ENCODE peak calls at places on chromosomes 13 and 19, in seven cellular contexts. G is suprapubic skin, B is hepatocyte, Y is body of pancreas, P is adrenal gland, W is fibroblast of lung, D is uterus. L is an unnamed sample.

GRCh38 chr19:8609210-8610040 is 1.1 kb downstream of the ADAMTS10 start:
- DNase-seq in G (peak; percentile 81), B (peak; percentile 78), Y (peak; percentile 39), P (peak; percentile 70), W (peak; percentile 59), D (peak; percentile 50), L (peak; percentile 34)

GRCh38 chr13:74444161-74444571 is 310.0 kb upstream of the KLF12 start:
- DNase-seq in G (no peak), B (no peak), Y (no peak), P (no peak), W (no peak), D (no peak), L (no peak)

GRCh38 chr13:45847554-45848224 is 3.9 kb downstream of the SIAH3 start:
- DNase-seq in G (no peak), B (peak; percentile 16), Y (no peak), P (peak; percentile 62), W (no peak), D (no peak), L (no peak)

GRCh38 chr13:33611016-33611805 is 206.7 kb upstream of the RFC3 start:
- DNase-seq in G (no peak), B (no peak), Y (peak; percentile 58), P (peak; percentile 73), W (peak; percentile 88), D (peak; percentile 48), L (no peak)

GRCh38 chr13:60214213-60215079 is 50.7 kb upstream of the DIAPH3 start:
- DNase-seq in G (no peak), B (no peak), Y (no peak), P (no peak), W (peak; percentile 41), D (no peak), L (no peak)

GRCh38 chr13:80131204-80131603 is 209.7 kb downstream of the SPRY2 start:
- DNase-seq in G (peak; percentile 66), B (peak; percentile 67), Y (peak; percentile 66), P (peak; percentile 71), W (peak; percentile 78), D (peak; percentile 39), L (no peak)

GRCh38 chr19:2791876-2792275 is 6.6 kb downstream of the THOP1 start:
- DNase-seq in G (no peak), B (no peak), Y (no peak), P (no peak), W (no peak), D (no peak), L (no peak)

GRCh38 chr13:100887729-100888151 is 213.1 kb upstream of the TMTC4 start:
- DNase-seq in G (no peak), B (peak; percentile 7), Y (no peak), P (peak; percentile 30), W (peak; percentile 46), D (no peak), L (no peak)

GRCh38 chr13:71079638-71080037 is 787.4 kb downstream of the DACH1 start:
- DNase-seq in G (no peak), B (no peak), Y (no peak), P (no peak), W (no peak), D (no peak), L (no peak)

GRCh38 chr13:26646603-26647002 is 89.1 kb downstream of the WASF3 start:
- DNase-seq in G (no peak), B (no peak), Y (no peak), P (no peak), W (no peak), D (no peak), L (no peak)

GRCh38 chr13:114235697-114236096 is 1.0 kb downstream of the CDC16 start:
- DNase-seq in G (no peak), B (no peak), Y (no peak), P (peak; percentile 12), W (no peak), D (no peak), L (no peak)

GRCh38 chr13:31945202-31945978 is 86.2 kb upstream of the FRY start:
- DNase-seq in G (peak; percentile 82), B (peak; percentile 48), Y (peak; percentile 81), P (peak; percentile 61), W (peak; percentile 90), D (peak; percentile 30), L (peak; percentile 80)

GRCh38 chr19:58399903-58400637 is 4.6 kb downstream of the RNF225 start:
- DNase-seq in G (no peak), B (no peak), Y (no peak), P (no peak), W (no peak), D (no peak), L (no peak)

GRCh38 chr13:76692326-76692725 is 193.9 kb downstream of the KCTD12 start:
- DNase-seq in G (no peak), B (no peak), Y (no peak), P (no peak), W (no peak), D (no peak), L (no peak)

GRCh38 chr13:34567558-34567957 is 374.5 kb upstream of the NBEA start:
- DNase-seq in G (no peak), B (peak; percentile 12), Y (peak; percentile 18), P (no peak), W (no peak), D (no peak), L (no peak)

GRCh38 chr13:73146705-73147104 is 87.9 kb downstream of the KLF5 start:
- DNase-seq in G (no peak), B (no peak), Y (no peak), P (no peak), W (no peak), D (no peak), L (no peak)

GRCh38 chr13:98420560-98421175 is 156.2 kb downstream of the STK24 start:
- DNase-seq in G (no peak), B (no peak), Y (no peak), P (no peak), W (no peak), D (no peak), L (no peak)

GRCh38 chr19:33826521-33826920 is 29.9 kb downstream of the KCTD15 start:
- DNase-seq in G (peak; percentile 29), B (no peak), Y (no peak), P (no peak), W (no peak), D (no peak), L (no peak)

DNA sequence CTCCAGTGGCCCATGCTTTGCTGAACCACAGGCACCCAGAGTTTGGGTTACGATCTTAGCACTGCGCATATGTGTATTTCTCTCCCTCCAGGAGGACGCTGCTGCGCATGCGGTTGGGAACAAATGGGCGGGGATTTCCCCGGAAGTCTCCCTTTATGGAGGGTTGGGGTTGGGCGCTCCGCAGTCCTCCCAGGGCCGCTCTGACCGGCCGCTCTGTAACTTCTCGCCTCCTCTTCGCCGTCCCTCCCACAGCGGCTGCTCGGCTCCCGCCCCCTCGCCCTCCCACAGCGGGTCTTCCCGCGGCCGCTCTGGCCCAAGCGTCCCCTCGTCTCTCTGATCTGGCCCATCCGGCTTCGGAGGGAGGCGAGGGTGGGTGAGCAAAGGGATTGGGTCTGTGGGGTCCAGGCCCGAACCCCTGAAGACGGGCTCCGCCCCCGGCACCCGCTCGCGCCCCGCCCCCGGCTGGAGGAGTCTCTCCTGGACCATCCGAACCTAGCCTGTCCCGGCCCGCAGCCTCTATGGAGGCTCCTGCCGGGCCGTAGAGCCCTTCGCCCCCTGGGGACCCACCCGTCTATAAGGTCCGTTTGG is at the start of gene MEGF8:
- DNase-seq in G (peak; percentile 99), B (peak; percentile 99), Y (peak; percentile 99), P (peak; percentile 98), W (peak; percentile 99), D (peak; percentile 99), L (peak; percentile 99)
- TF ChIP-seq CTCF in G (peak; percentile 70), B (peak; percentile 96), Y (peak; percentile 95), P (peak; percentile 74), W (peak; percentile 97), D (peak; percentile 87), L (peak; percentile 81)

DNA sequence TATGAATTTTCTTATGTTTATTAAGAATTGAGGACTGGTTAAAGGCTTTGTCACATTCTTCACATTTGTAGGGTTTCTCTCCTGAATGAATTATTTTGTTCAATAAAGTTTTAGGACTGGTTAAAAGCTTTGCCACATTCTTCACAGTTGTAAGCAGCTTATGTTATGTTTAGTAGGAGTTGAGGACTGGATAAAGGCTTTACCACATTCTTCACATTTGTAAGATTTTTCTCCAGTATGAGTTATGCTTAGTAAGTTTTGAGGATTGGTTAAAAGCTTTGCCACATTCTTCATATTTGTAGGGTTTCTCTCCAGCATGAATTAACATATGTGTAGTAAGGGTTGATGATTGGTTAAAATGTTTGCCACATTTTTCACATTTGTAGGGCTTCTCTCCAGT is 79.8 kb downstream of the ZNF431 start:
- DNase-seq in G (no peak), B (no peak), Y (no peak), P (no peak), W (no peak), D (no peak), L (no peak)
- H3K4me3 ChIP-seq in G (no peak overlapping the region), B (no peak overlapping the region), Y (no peak overlapping the region), P (no peak overlapping the region), W (no peak overlapping the region), D (no peak overlapping the region), L (no peak overlapping the region)

GRCh38 chr19:47438793-47439220 is 19.5 kb upstream of the MEIS3 start:
- DNase-seq in G (no peak), B (no peak), Y (no peak), P (no peak), W (no peak), D (no peak), L (no peak)

GRCh38 chr19:47437500-47437899 is 18.2 kb upstream of the MEIS3 start:
- DNase-seq in G (no peak), B (no peak), Y (no peak), P (no peak), W (no peak), D (no peak), L (no peak)

GRCh38 chr19:47435883-47436417 is 16.6 kb upstream of the MEIS3 start:
- DNase-seq in G (no peak), B (no peak), Y (no peak), P (no peak), W (no peak), D (no peak), L (no peak)

GRCh38 chr19:47435196-47435595 is 15.9 kb upstream of the MEIS3 start:
- DNase-seq in G (no peak), B (no peak), Y (no peak), P (no peak), W (no peak), D (no peak), L (no peak)

DNA sequence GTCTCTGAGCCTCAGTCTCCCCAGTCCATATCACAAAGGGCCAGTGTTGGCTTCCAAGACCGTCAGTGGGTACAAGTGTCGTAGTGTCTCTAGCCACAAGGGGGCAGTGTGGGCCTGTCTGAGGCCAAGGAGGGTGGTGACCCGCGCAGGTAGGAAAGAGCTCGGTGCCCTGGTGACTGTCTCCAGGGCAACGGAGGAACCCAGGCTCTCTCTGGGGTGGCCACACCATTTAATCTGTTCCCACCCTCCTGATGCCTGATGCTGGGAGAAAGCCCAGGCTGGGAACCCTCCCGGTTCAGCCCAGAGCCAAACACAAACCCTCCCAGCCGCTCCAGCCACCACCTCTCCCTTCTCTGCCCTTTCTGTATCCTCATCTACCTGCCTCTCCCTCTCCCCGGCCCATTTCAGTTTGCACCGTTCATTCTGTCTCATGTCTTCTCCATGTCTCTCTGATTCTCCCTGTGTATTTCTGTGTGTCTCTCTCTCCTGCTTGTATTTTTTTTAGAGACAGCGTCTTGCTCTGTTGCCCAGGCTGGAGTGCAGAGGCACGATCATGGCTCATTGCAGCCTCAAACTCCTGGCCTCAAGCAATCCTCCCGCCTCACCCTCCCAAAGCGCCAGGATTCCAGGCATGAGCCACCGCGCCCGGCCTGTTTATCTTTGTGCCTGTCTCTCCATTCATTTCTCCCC is 17.5 kb upstream of the MEIS3 start:
- DNase-seq in G (peak; percentile 85), B (peak; percentile 88), Y (peak; percentile 86), P (peak; percentile 82), W (peak; percentile 51), D (peak; percentile 76), L (peak; percentile 86)
- H3K36me3 ChIP-seq in G (no peaks in the 10 kb centered on the region), B (no peaks in the 10 kb centered on the region), Y (no peaks in the 10 kb centered on the region), P (no peaks in the 10 kb centered on the region), W (no peaks in the 10 kb centered on the region), D (no peaks in the 10 kb centered on the region), L (no peaks in the 10 kb centered on the region)

GRCh38 chr13:82627183-82627582 is 1255.1 kb downstream of the SLITRK1 start:
- DNase-seq in G (no peak), B (no peak), Y (no peak), P (no peak), W (peak; percentile 96), D (no peak), L (no peak)
- TF ChIP-seq CTCF in G (no peak), B (no peak), Y (no peak), P (no peak), W (no peak), D (no peak), L (no peak)